ENCODE peak calls at places on chromosomes 11 and 22, in five cellular contexts. M is AG04449; R is neuronal stem cell; Y is stimulated activated naive B cell treated with anti-CD40 and anti-IgM and Interleukin-4, amounts not matched to agents 10 μg/mL and 1 μg/mL and 100 μg/mL, for 72 hours; V is stimulated activated CD8-positive, alpha-beta memory T cell treated with anti-CD3 and anti-CD28 coated beads, Interleukin-15, amount 100 ng/mL, for 24 hours. T is an unnamed sample.

GRCh38 chr11:65742353-65742752 is 21.8 kb upstream of the RNASEH2C start:
- DNase-seq in Y (no peak), V (no peak), M (no peak), R (no peak), T (no peak)

GRCh38 chr11:8006349-8006977 is 19.3 kb downstream of the EIF3F start:
- DNase-seq in Y (peak; percentile 6), V (no peak), R (peak; percentile 66), M (peak; percentile 21), T (no peak)

GRCh38 chr11:82980292-82980691 is 78.8 kb downstream of the DDIAS start:
- DNase-seq in Y (no peak), R (no peak), V (no peak), M (peak; percentile 70), T (no peak)

GRCh38 chr11:77642228-77642627 is 4.6 kb upstream of the CLNS1A start:
- DNase-seq in M (no peak), Y (no peak), R (no peak), V (no peak), T (no peak)

GRCh38 chr22:22720724-22721261 is 76.4 kb downstream of the GGTLC2 start:
- DNase-seq in M (no peak), R (no peak), V (no peak), Y (peak; percentile 64), T (no peak)

GRCh38 chr11:97143463-97143862 is 753.6 kb downstream of the JRKL start:
- DNase-seq in V (no peak), M (no peak), R (no peak), Y (no peak), T (no peak)

GRCh38 chr22:23675502-23676415 is 15.1 kb upstream of the RGL4 start:
- DNase-seq in V (no peak), Y (no peak), M (no peak), R (no peak), T (no peak)

GRCh38 chr11:5151713-5152153 is 2.8 kb downstream of the OR52A1 start:
- DNase-seq in Y (no peak), M (no peak), R (no peak), V (no peak), T (no peak)

GRCh38 chr11:134235399-134235798 is 10.9 kb downstream of the VPS26B start:
- DNase-seq in M (no peak), R (no peak), V (no peak), Y (no peak), T (no peak)

GRCh38 chr22:19238900-19239299 is 52.6 kb downstream of the CLTCL1 start:
- DNase-seq in V (no peak), Y (no peak), R (no peak), M (no peak), T (no peak)

GRCh38 chr11:67617243-67617953 is 10.7 kb downstream of the NDUFV1 start:
- DNase-seq in Y (no peak), R (no peak), V (no peak), M (no peak), T (no peak)

GRCh38 chr22:46586531-46587011 is 33.6 kb upstream of the GRAMD4 start:
- DNase-seq in R (no peak), M (no peak), V (no peak), Y (no peak), T (no peak)

GRCh38 chr11:69669486-69669885 is 5.7 kb downstream of the LTO1 start:
- DNase-seq in M (no peak), R (no peak), Y (no peak), V (no peak), T (no peak)

GRCh38 chr22:46875089-46875488 is 112.6 kb downstream of the TBC1D22A start:
- DNase-seq in Y (no peak), M (no peak), V (no peak), R (no peak), T (no peak)

GRCh38 chr22:24106385-24107381 is 74.6 kb upstream of the SUSD2 start:
- DNase-seq in M (no peak), V (no peak), Y (peak; percentile 11), R (no peak), T (no peak)

GRCh38 chr22:37184380-37184755 is 3.7 kb downstream of the C1QTNF6 start:
- DNase-seq in M (no peak), Y (no peak), R (no peak), V (no peak), T (no peak)

GRCh38 chr11:66864924-66865697 is 8.2 kb downstream of the LRFN4 start:
- DNase-seq in M (no peak), V (no peak), Y (no peak), R (no peak), T (no peak)

GRCh38 chr11:85029964-85030363 is 597.2 kb downstream of the DLG2 start:
- DNase-seq in Y (no peak), V (no peak), R (no peak), M (no peak), T (no peak)

GRCh38 chr11:118194835-118195627 is 18.6 kb upstream of the SCN2B start:
- DNase-seq in V (no peak), M (peak; percentile 17), R (no peak), Y (no peak), T (no peak)

GRCh38 chr22:48504519-48505140 is 1323.0 kb downstream of the BRD1 start:
- DNase-seq in V (no peak), M (no peak), Y (no peak), R (no peak), T (no peak)

GRCh38 chr22:18977824-18978425 is 41.8 kb upstream of the PRODH start:
- DNase-seq in V (no peak), R (no peak), M (no peak), Y (no peak), T (no peak)

GRCh38 chr11:45163956-45164575 is 17.6 kb downstream of the PRDM11 start:
- DNase-seq in V (no peak), Y (peak; percentile 62), M (no peak), R (no peak), T (no peak)

GRCh38 chr11:77049081-77049480 is 14.9 kb downstream of the B3GNT6 start:
- DNase-seq in R (no peak), M (no peak), Y (no peak), V (no peak), T (no peak)

GRCh38 chr22:22600862-22601261 is 41.8 kb upstream of the PRAME start:
- DNase-seq in V (no peak), R (no peak), Y (no peak), M (no peak), T (no peak)

GRCh38 chr22:44260216-44261035 is 52.3 kb downstream of the SHISAL1 start:
- DNase-seq in R (no peak), M (no peak), Y (no peak), V (no peak), T (no peak)

GRCh38 chr11:43833657-43834073 is 47.0 kb upstream of the ALKBH3 start:
- DNase-seq in V (no peak), R (no peak), M (peak; percentile 26), Y (no peak), T (no peak)

GRCh38 chr22:29266564-29267461 is 968 bp downstream of the RHBDD3 start:
- DNase-seq in R (no peak), Y (no peak), M (no peak), V (no peak), T (no peak)

GRCh38 chr22:46003271-46004091 is 26.5 kb upstream of the WNT7B start:
- DNase-seq in Y (no peak), R (no peak), M (no peak), V (no peak), T (no peak)

GRCh38 chr22:44746061-44746789 is 6.2 kb upstream of the ARHGAP8 start:
- DNase-seq in Y (no peak), R (no peak), M (no peak), V (no peak), T (no peak)

GRCh38 chr11:72352859-72353551 is 81.3 kb downstream of the CLPB start:
- DNase-seq in M (peak; percentile 23), R (peak; percentile 14), V (no peak), Y (no peak), T (no peak)

GRCh38 chr22:38074181-38075104 is 9.5 kb downstream of the SLC16A8 start:
- DNase-seq in R (no peak), V (no peak), M (no peak), Y (no peak), T (no peak)

GRCh38 chr11:13008625-13009475 is at the start of gene RASSF10:
- DNase-seq in Y (peak; percentile 9), V (no peak), M (no peak), R (peak; percentile 80), T (no peak)

GRCh38 chr11:64253481-64253880 is 2.2 kb downstream of the PLCB3 start:
- DNase-seq in Y (no peak), V (no peak), R (no peak), M (no peak), T (no peak)

GRCh38 chr11:77199346-77199745 is 71.3 kb downstream of the MYO7A start:
- DNase-seq in V (no peak), M (no peak), Y (no peak), R (no peak), T (no peak)

GRCh38 chr11:2898366-2899079 is 12.9 kb upstream of the CDKN1C start:
- DNase-seq in Y (no peak), M (peak; percentile 58), V (no peak), R (no peak), T (no peak)

GRCh38 chr11:77596626-77597025 is 6.9 kb downstream of the AQP11 start:
- DNase-seq in M (peak; percentile 46), V (no peak), R (no peak), Y (no peak), T (no peak)